ENCODE peak calls at places on chromosomes 3 and 15, in four cellular contexts. One of them, this sample, is unnamed.

GRCh38 chr3:131072099-131072559 is 45.5 kb downstream of the NEK11 start:
- DNase-seq in HepG2: no peak
- DNase-seq in K562: peak
- DNase-seq in GM12878: no peak
- DNase-seq in this sample: no peak

GRCh38 chr15:62165029-62165792 is at the start of gene C2CD4B:
- DNase-seq in HepG2: no peak
- DNase-seq in K562: no peak
- DNase-seq in GM12878: no peak
- DNase-seq in this sample: peak

GRCh38 chr15:98727115-98728040 is 79.0 kb downstream of the IGF1R start:
- DNase-seq in HepG2: peak
- DNase-seq in K562: no peak
- DNase-seq in GM12878: no peak
- DNase-seq in this sample: peak

GRCh38 chr3:123511084-123511483 is 62.2 kb upstream of the ADCY5 start:
- DNase-seq in HepG2: no peak
- DNase-seq in K562: no peak
- DNase-seq in GM12878: no peak
- DNase-seq in this sample: no peak

GRCh38 chr15:40957581-40958051 is 4.3 kb downstream of the CHAC1 start:
- DNase-seq in HepG2: no peak
- DNase-seq in K562: no peak
- DNase-seq in GM12878: no peak
- DNase-seq in this sample: no peak

GRCh38 chr15:80251505-80252280 is at the start of gene CTXND1:
- DNase-seq in HepG2: no peak
- DNase-seq in K562: no peak
- DNase-seq in GM12878: no peak
- DNase-seq in this sample: peak

GRCh38 chr3:42700366-42701288 is 2.0 kb downstream of the HHATL start:
- DNase-seq in HepG2: no peak
- DNase-seq in K562: no peak
- DNase-seq in GM12878: no peak
- DNase-seq in this sample: no peak

GRCh38 chr3:182479766-182480336 is 313.5 kb upstream of the ATP11B start:
- DNase-seq in HepG2: no peak
- DNase-seq in K562: no peak
- DNase-seq in GM12878: no peak
- DNase-seq in this sample: no peak

GRCh38 chr3:135304378-135304777 is 509.3 kb downstream of the EPHB1 start:
- DNase-seq in HepG2: no peak
- DNase-seq in K562: no peak
- DNase-seq in GM12878: no peak
- DNase-seq in this sample: no peak

GRCh38 chr3:38353151-38353550 is 6.6 kb downstream of the XYLB start:
- DNase-seq in HepG2: no peak
- DNase-seq in K562: no peak
- DNase-seq in GM12878: no peak
- DNase-seq in this sample: no peak

GRCh38 chr15:61818801-61819200 is 241.4 kb downstream of the VPS13C start:
- DNase-seq in HepG2: no peak
- DNase-seq in K562: no peak
- DNase-seq in GM12878: no peak
- DNase-seq in this sample: no peak

GRCh38 chr3:48518069-48518468 is 14.1 kb upstream of the SHISA5 start:
- DNase-seq in HepG2: no peak
- DNase-seq in K562: no peak
- DNase-seq in GM12878: no peak
- DNase-seq in this sample: no peak

GRCh38 chr3:3641877-3642276 is 157.4 kb upstream of the LRRN1 start:
- DNase-seq in HepG2: no peak
- DNase-seq in K562: no peak
- DNase-seq in GM12878: no peak
- DNase-seq in this sample: no peak

GRCh38 chr3:52831500-52832301 is 1.2 kb upstream of the ITIH4 start:
- DNase-seq in HepG2: peak
- DNase-seq in K562: peak
- DNase-seq in GM12878: no peak
- DNase-seq in this sample: no peak

GRCh38 chr3:125960066-125960424 is 8.9 kb upstream of the ROPN1B start:
- DNase-seq in HepG2: no peak
- DNase-seq in K562: no peak
- DNase-seq in GM12878: no peak
- DNase-seq in this sample: no peak
- TF ChIP-seq TCF7 in HepG2: no peak
- TF ChIP-seq TCF7 in K562: no peak
- TF ChIP-seq TCF7 in GM12878: no peak
- TF ChIP-seq TCF7 in this sample: no peak

DNA sequence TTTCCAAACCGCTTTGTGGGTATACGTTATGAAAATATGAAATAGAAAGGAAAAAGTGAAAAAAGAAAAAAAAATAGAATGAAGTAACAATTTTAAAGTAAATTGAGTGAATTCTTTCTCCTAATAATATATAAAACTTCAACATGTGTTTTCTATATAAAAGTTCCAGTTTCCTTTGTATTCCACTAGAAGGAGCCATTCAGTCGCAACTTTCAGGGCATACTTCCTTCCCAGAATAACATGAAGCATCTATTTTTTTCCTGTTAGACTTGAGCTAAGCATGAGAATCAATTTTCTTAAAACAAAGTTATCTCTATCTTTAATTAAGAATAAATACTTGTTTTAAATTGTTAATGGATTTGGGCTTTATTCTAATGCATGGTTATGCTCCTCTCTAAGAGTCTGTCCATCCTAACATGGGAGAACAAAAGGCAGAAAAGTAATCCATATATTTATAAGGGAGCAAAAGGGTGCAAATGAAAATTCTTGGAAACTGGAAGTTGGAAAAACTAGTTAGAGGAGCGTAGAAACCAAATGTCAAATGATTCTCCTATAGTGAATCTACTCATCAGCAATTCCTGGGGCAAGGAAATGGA is 16.0 kb upstream of the VGLL3 start:
- DNase-seq in HepG2: no peak
- DNase-seq in K562: no peak
- DNase-seq in GM12878: no peak
- DNase-seq in this sample: no peak
- TF ChIP-seq CTCF in HepG2: peak
- TF ChIP-seq CTCF in K562: peak
- TF ChIP-seq CTCF in GM12878: peak
- TF ChIP-seq CTCF in this sample: no peak

GRCh38 chr3:68447885-68448284 is 484.5 kb downstream of the TAFA4 start:
- DNase-seq in HepG2: no peak
- DNase-seq in K562: no peak
- DNase-seq in GM12878: no peak
- DNase-seq in this sample: peak
- TF ChIP-seq ESRRA in HepG2: no peak
- TF ChIP-seq ESRRA in K562: no peak
- TF ChIP-seq ESRRA in GM12878: no peak
- TF ChIP-seq ESRRA in this sample: no peak

GRCh38 chr3:144407290-144407689 is 435.7 kb downstream of the DIPK2A start:
- DNase-seq in HepG2: no peak
- DNase-seq in K562: no peak
- DNase-seq in GM12878: no peak
- DNase-seq in this sample: no peak
- TF ChIP-seq TCF7 in HepG2: no peak
- TF ChIP-seq TCF7 in K562: no peak
- TF ChIP-seq TCF7 in GM12878: no peak
- TF ChIP-seq TCF7 in this sample: no peak

GRCh38 chr15:65008989-65009388 is 19.3 kb upstream of the SPG21 start:
- DNase-seq in HepG2: no peak
- DNase-seq in K562: no peak
- DNase-seq in GM12878: no peak
- DNase-seq in this sample: no peak
- TF ChIP-seq CTCF in HepG2: peak
- TF ChIP-seq CTCF in K562: peak
- TF ChIP-seq CTCF in GM12878: no peak
- TF ChIP-seq CTCF in this sample: no peak

DNA sequence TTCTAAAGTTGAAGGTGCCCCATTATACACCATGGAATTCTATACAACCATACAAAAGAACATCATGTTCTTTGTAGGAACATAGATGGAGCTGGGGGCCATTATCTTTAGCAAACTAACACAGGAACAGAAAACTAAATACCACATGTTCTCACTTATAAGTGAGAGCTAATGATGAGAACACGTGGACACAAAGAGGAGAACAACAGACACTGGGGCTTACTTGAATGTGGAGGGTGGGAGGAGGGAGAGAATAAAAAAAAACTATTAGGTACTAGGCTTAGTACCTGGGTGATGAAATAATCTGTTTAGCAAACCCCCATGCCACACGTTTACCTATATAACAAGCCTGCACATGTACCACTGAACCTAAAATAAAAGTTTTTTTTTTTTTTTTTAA is 342.7 kb downstream of the PLCL2 start:
- DNase-seq in HepG2: no peak
- DNase-seq in K562: no peak
- DNase-seq in GM12878: no peak
- DNase-seq in this sample: no peak
- TF ChIP-seq ESRRA in HepG2: no peak
- TF ChIP-seq ESRRA in K562: no peak
- TF ChIP-seq ESRRA in GM12878: no peak
- TF ChIP-seq ESRRA in this sample: no peak

DNA sequence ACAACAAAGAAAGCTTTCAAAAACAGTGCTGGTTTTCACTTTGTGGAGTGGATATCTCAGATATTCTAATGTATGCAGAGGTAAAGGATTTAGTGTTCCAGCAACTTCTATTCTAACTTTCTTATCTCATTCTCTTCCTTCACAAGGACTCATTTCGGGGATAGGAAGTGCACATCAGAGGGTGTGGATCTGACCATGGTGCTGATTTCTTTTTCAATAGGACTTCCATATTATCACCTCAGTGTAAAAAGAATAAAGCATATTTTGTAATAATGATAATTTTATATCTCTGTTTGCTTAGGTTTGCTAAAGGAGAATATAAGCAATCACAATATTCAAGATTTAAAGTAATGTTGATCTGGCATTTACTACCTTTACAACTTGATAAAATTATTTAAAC is 12.5 kb upstream of the CADM2 start:
- DNase-seq in HepG2: no peak
- DNase-seq in K562: no peak
- DNase-seq in GM12878: no peak
- DNase-seq in this sample: no peak
- TF ChIP-seq TCF7 in HepG2: no peak
- TF ChIP-seq TCF7 in K562: no peak
- TF ChIP-seq TCF7 in GM12878: no peak
- TF ChIP-seq TCF7 in this sample: no peak

DNA sequence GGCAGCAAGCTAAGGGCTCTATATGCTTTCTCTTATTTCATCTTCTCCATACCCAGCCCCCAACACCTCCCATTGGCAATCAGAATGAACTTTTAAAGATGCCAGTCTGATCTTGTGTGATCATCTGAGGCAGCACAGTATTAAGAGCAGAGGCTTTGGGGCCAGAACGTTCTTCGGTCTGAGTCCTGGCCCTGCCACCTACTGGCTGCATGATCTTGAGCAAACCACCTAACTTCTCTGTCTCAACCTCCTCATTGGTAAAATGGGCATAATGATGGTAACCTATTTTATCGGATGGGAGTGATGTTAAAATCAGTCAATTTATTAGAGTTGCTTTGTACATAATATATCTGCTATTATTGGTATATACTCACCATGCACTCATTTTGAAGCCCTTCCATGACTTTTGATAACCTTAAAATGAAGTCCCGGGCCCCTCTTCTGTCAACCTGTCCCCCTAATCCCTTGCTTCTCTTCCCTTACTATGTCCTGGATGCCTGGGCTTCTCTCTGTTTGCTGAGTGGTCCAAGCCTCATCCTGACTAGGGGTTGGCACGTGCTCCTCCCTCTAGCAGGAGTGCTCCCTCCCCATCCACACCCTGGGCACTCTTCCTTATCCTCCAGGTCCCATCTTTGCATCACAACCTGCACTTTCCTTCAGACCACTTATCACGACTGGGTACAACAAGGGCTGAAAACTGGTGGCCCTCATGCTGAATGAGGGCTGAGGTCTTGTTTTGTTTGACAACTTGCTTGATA is 6.3 kb downstream of the EFCAB12 start:
- DNase-seq in HepG2: no peak
- DNase-seq in K562: no peak
- DNase-seq in GM12878: no peak
- DNase-seq in this sample: no peak
- TF ChIP-seq CTCF in HepG2: peak
- TF ChIP-seq CTCF in K562: peak
- TF ChIP-seq CTCF in GM12878: no peak
- TF ChIP-seq CTCF in this sample: no peak